ENCODE peak calls at places on chromosome 21, in five cellular contexts. Q is NAMALWA, G is T follicular helper cell, M is T-helper 2 cell, J is cardiac fibroblast. H is an unnamed sample.
A peak's percentile ranks its signal among the peaks of the same experiment; 100 is the strongest.

GRCh38 chr21:39094847-39095525 is 88.3 kb downstream of the PSMG1 start:
- DNase-seq in Q (no peak), M (no peak), G (no peak), J (peak; percentile 97), H (peak; percentile 37)

GRCh38 chr21:46213620-46214286 is 14.8 kb downstream of the LSS start:
- DNase-seq in M (no peak), J (no peak), G (no peak), Q (no peak), H (no peak)

GRCh38 chr21:42041711-42042110 is 29.4 kb upstream of the UMODL1 start:
- DNase-seq in G (no peak), M (no peak), J (no peak), Q (no peak), H (no peak)

GRCh38 chr21:15199940-15200339 is 135.1 kb upstream of the NRIP1 start:
- DNase-seq in G (no peak), J (no peak), M (no peak), Q (no peak), H (no peak)

GRCh38 chr21:17446737-17447136 is 66.1 kb upstream of the CXADR start:
- DNase-seq in M (no peak), Q (no peak), G (no peak), J (no peak), H (no peak)

GRCh38 chr21:25080161-25080560 is 527.1 kb downstream of the MRPL39 start:
- DNase-seq in G (no peak), M (no peak), J (no peak), Q (no peak), H (peak; percentile 6)

GRCh38 chr21:33732038-33732437 is 89.7 kb downstream of the ITSN1 start:
- DNase-seq in Q (no peak), G (no peak), M (no peak), J (no peak), H (no peak)

GRCh38 chr21:29078884-29079765 is 5.7 kb upstream of the CCT8 start:
- DNase-seq in G (no peak), M (no peak), Q (peak; percentile 80), J (no peak), H (peak; percentile 31)

GRCh38 chr21:46549650-46550049 is 55.2 kb downstream of the S100B start:
- DNase-seq in G (no peak), Q (no peak), M (no peak), J (no peak), H (no peak)

GRCh38 chr21:34834307-34834706 is 165.5 kb downstream of the CLIC6 start:
- DNase-seq in J (no peak), Q (no peak), G (no peak), M (no peak), H (no peak)

GRCh38 chr21:26806734-26807372 is 38.4 kb downstream of the ADAMTS1 start:
- DNase-seq in Q (no peak), M (no peak), G (no peak), J (no peak), H (peak; percentile 91)

GRCh38 chr21:36501589-36501892 is 21.6 kb upstream of the CLDN14 start:
- DNase-seq in J (no peak), M (no peak), Q (no peak), G (no peak), H (no peak)